ENCODE peak calls at places on chromosomes 5 and 9, in five cellular contexts. One of them, this sample, is unnamed.
A peak's percentile ranks its signal among the peaks of the same experiment; 100 is the strongest.

GRCh38 chr9:9598723-9599122 is 1014.1 kb downstream of the PTPRD start:
- DNase-seq in fibroblast of the aortic adventitia: no peak
- DNase-seq in HFF-Myc: no peak
- DNase-seq in nephron progenitor cell: no peak
- DNase-seq in mucosa of descending colon: no peak
- DNase-seq in this sample: no peak

GRCh38 chr5:2031581-2031980 is 148.9 kb upstream of the IRX4 start:
- DNase-seq in fibroblast of the aortic adventitia: no peak
- DNase-seq in HFF-Myc: no peak
- DNase-seq in nephron progenitor cell: no peak
- DNase-seq in mucosa of descending colon: no peak
- DNase-seq in this sample: no peak

GRCh38 chr9:86202338-86202882 is 57.0 kb downstream of the C9orf153 start:
- DNase-seq in fibroblast of the aortic adventitia: peak; percentile 66
- DNase-seq in HFF-Myc: peak; percentile 16
- DNase-seq in nephron progenitor cell: peak; percentile 21
- DNase-seq in mucosa of descending colon: no peak
- DNase-seq in this sample: peak; percentile 64

GRCh38 chr9:93708987-93709302 is 132.6 kb downstream of the PHF2 start:
- DNase-seq in fibroblast of the aortic adventitia: no peak
- DNase-seq in HFF-Myc: no peak
- DNase-seq in nephron progenitor cell: no peak
- DNase-seq in mucosa of descending colon: no peak
- DNase-seq in this sample: no peak

GRCh38 chr5:38240212-38240611 is 18.1 kb upstream of the EGFLAM start:
- DNase-seq in fibroblast of the aortic adventitia: no peak
- DNase-seq in HFF-Myc: no peak
- DNase-seq in nephron progenitor cell: no peak
- DNase-seq in mucosa of descending colon: no peak
- DNase-seq in this sample: no peak

GRCh38 chr5:5665225-5666075 is 243.0 kb downstream of the ICE1 start:
- DNase-seq in fibroblast of the aortic adventitia: no peak
- DNase-seq in HFF-Myc: no peak
- DNase-seq in nephron progenitor cell: no peak
- DNase-seq in mucosa of descending colon: no peak
- DNase-seq in this sample: peak; percentile 78

GRCh38 chr9:81526587-81526986 is 162.8 kb downstream of the TLE1 start:
- DNase-seq in fibroblast of the aortic adventitia: peak; percentile 54
- DNase-seq in HFF-Myc: no peak
- DNase-seq in nephron progenitor cell: no peak
- DNase-seq in mucosa of descending colon: no peak
- DNase-seq in this sample: peak; percentile 61

GRCh38 chr5:16736158-16736994 is 119.6 kb upstream of the RETREG1 start:
- DNase-seq in fibroblast of the aortic adventitia: peak; percentile 86
- DNase-seq in HFF-Myc: no peak
- DNase-seq in nephron progenitor cell: no peak
- DNase-seq in mucosa of descending colon: no peak
- DNase-seq in this sample: peak; percentile 45

GRCh38 chr5:177357459-177358332 is at the start of gene RGS14:
- DNase-seq in fibroblast of the aortic adventitia: no peak
- DNase-seq in HFF-Myc: no peak
- DNase-seq in nephron progenitor cell: no peak
- DNase-seq in mucosa of descending colon: peak; percentile 80
- DNase-seq in this sample: peak; percentile 55

GRCh38 chr5:1067141-1068121 is 44.4 kb downstream of the SLC12A7 start:
- DNase-seq in fibroblast of the aortic adventitia: no peak
- DNase-seq in HFF-Myc: no peak
- DNase-seq in nephron progenitor cell: no peak
- DNase-seq in mucosa of descending colon: no peak
- DNase-seq in this sample: no peak

GRCh38 chr5:155004138-155004744 is 9.3 kb upstream of the KIF4B start:
- DNase-seq in fibroblast of the aortic adventitia: peak; percentile 5
- DNase-seq in HFF-Myc: no peak
- DNase-seq in nephron progenitor cell: peak; percentile 16
- DNase-seq in mucosa of descending colon: no peak
- DNase-seq in this sample: peak; percentile 61

GRCh38 chr9:120901704-120902103 is 24.7 kb upstream of the PHF19 start:
- DNase-seq in fibroblast of the aortic adventitia: no peak
- DNase-seq in HFF-Myc: no peak
- DNase-seq in nephron progenitor cell: no peak
- DNase-seq in mucosa of descending colon: no peak
- DNase-seq in this sample: no peak

GRCh38 chr5:42600441-42600840 is 156.2 kb upstream of the CCDC152 start:
- DNase-seq in fibroblast of the aortic adventitia: no peak
- DNase-seq in HFF-Myc: no peak
- DNase-seq in nephron progenitor cell: no peak
- DNase-seq in mucosa of descending colon: no peak
- DNase-seq in this sample: no peak

GRCh38 chr9:20319641-20320337 is 302.5 kb downstream of the MLLT3 start:
- DNase-seq in fibroblast of the aortic adventitia: peak; percentile 49
- DNase-seq in HFF-Myc: peak; percentile 17
- DNase-seq in nephron progenitor cell: no peak
- DNase-seq in mucosa of descending colon: no peak
- DNase-seq in this sample: peak; percentile 53

GRCh38 chr5:69217154-69217731 is 17.4 kb upstream of the CDK7 start:
- DNase-seq in fibroblast of the aortic adventitia: peak; percentile 88
- DNase-seq in HFF-Myc: no peak
- DNase-seq in nephron progenitor cell: no peak
- DNase-seq in mucosa of descending colon: no peak
- DNase-seq in this sample: no peak

GRCh38 chr9:94161673-94162072 is 77.4 kb downstream of the PTPDC1 start:
- DNase-seq in fibroblast of the aortic adventitia: no peak
- DNase-seq in HFF-Myc: no peak
- DNase-seq in nephron progenitor cell: no peak
- DNase-seq in mucosa of descending colon: no peak
- DNase-seq in this sample: no peak

GRCh38 chr9:14277761-14278160 is 36.2 kb downstream of the NFIB start:
- DNase-seq in fibroblast of the aortic adventitia: no peak
- DNase-seq in HFF-Myc: no peak
- DNase-seq in nephron progenitor cell: no peak
- DNase-seq in mucosa of descending colon: no peak
- DNase-seq in this sample: no peak

GRCh38 chr5:81802020-81802419 is 51.1 kb upstream of the SSBP2 start:
- DNase-seq in fibroblast of the aortic adventitia: no peak
- DNase-seq in HFF-Myc: no peak
- DNase-seq in nephron progenitor cell: no peak
- DNase-seq in mucosa of descending colon: no peak
- DNase-seq in this sample: no peak

GRCh38 chr5:139733698-139734491 is 61.7 kb upstream of the PSD2 start:
- DNase-seq in fibroblast of the aortic adventitia: no peak
- DNase-seq in HFF-Myc: no peak
- DNase-seq in nephron progenitor cell: no peak
- DNase-seq in mucosa of descending colon: peak; percentile 63
- DNase-seq in this sample: no peak

GRCh38 chr5:167797933-167798332 is 493.5 kb upstream of the WWC1 start:
- DNase-seq in fibroblast of the aortic adventitia: no peak
- DNase-seq in HFF-Myc: no peak
- DNase-seq in nephron progenitor cell: no peak
- DNase-seq in mucosa of descending colon: no peak
- DNase-seq in this sample: no peak

GRCh38 chr5:151051066-151051930 is 29.5 kb downstream of the TNIP1 start:
- DNase-seq in fibroblast of the aortic adventitia: peak; percentile 84
- DNase-seq in HFF-Myc: peak; percentile 49
- DNase-seq in nephron progenitor cell: peak; percentile 82
- DNase-seq in mucosa of descending colon: peak; percentile 71
- DNase-seq in this sample: peak; percentile 83

GRCh38 chr5:14775857-14776256 is 95.7 kb downstream of the ANKH start:
- DNase-seq in fibroblast of the aortic adventitia: peak; percentile 60
- DNase-seq in HFF-Myc: peak; percentile 14
- DNase-seq in nephron progenitor cell: no peak
- DNase-seq in mucosa of descending colon: peak; percentile 67
- DNase-seq in this sample: peak; percentile 93

GRCh38 chr5:24633705-24634325 is 11.0 kb downstream of the CDH10 start:
- DNase-seq in fibroblast of the aortic adventitia: peak; percentile 38
- DNase-seq in HFF-Myc: peak; percentile 6
- DNase-seq in nephron progenitor cell: peak; percentile 21
- DNase-seq in mucosa of descending colon: no peak
- DNase-seq in this sample: peak; percentile 66

GRCh38 chr9:108469654-108470053 is 386.1 kb downstream of the ACTL7B start:
- DNase-seq in fibroblast of the aortic adventitia: peak; percentile 73
- DNase-seq in HFF-Myc: no peak
- DNase-seq in nephron progenitor cell: no peak
- DNase-seq in mucosa of descending colon: no peak
- DNase-seq in this sample: peak; percentile 78

GRCh38 chr9:115211413-115212204 is 93.7 kb upstream of the TNC start:
- DNase-seq in fibroblast of the aortic adventitia: peak; percentile 61
- DNase-seq in HFF-Myc: peak; percentile 62
- DNase-seq in nephron progenitor cell: no peak
- DNase-seq in mucosa of descending colon: no peak
- DNase-seq in this sample: no peak

GRCh38 chr9:106287108-106287631 is 575.8 kb upstream of the ZNF462 start:
- DNase-seq in fibroblast of the aortic adventitia: peak; percentile 0
- DNase-seq in HFF-Myc: no peak
- DNase-seq in nephron progenitor cell: peak; percentile 6
- DNase-seq in mucosa of descending colon: no peak
- DNase-seq in this sample: no peak

GRCh38 chr9:113626735-113627495 is 163.4 kb downstream of the RGS3 start:
- DNase-seq in fibroblast of the aortic adventitia: peak; percentile 39
- DNase-seq in HFF-Myc: no peak
- DNase-seq in nephron progenitor cell: no peak
- DNase-seq in mucosa of descending colon: no peak
- DNase-seq in this sample: no peak

GRCh38 chr9:84411647-84412267 is 71.2 kb upstream of the SLC28A3 start:
- DNase-seq in fibroblast of the aortic adventitia: no peak
- DNase-seq in HFF-Myc: no peak
- DNase-seq in nephron progenitor cell: no peak
- DNase-seq in mucosa of descending colon: no peak
- DNase-seq in this sample: no peak

GRCh38 chr9:99549441-99549840 is 272.2 kb upstream of the NR4A3 start:
- DNase-seq in fibroblast of the aortic adventitia: no peak
- DNase-seq in HFF-Myc: no peak
- DNase-seq in nephron progenitor cell: no peak
- DNase-seq in mucosa of descending colon: no peak
- DNase-seq in this sample: no peak

GRCh38 chr5:158943057-158943456 is 156.7 kb downstream of the EBF1 start:
- DNase-seq in fibroblast of the aortic adventitia: peak; percentile 91
- DNase-seq in HFF-Myc: peak; percentile 63
- DNase-seq in nephron progenitor cell: no peak
- DNase-seq in mucosa of descending colon: no peak
- DNase-seq in this sample: peak; percentile 96

GRCh38 chr5:115548683-115549082 is 4.1 kb upstream of the FEM1C start:
- DNase-seq in fibroblast of the aortic adventitia: no peak
- DNase-seq in HFF-Myc: no peak
- DNase-seq in nephron progenitor cell: no peak
- DNase-seq in mucosa of descending colon: no peak
- DNase-seq in this sample: no peak

GRCh38 chr5:115545065-115545882 is 699 bp upstream of the FEM1C start:
- DNase-seq in fibroblast of the aortic adventitia: no peak
- DNase-seq in HFF-Myc: no peak
- DNase-seq in nephron progenitor cell: no peak
- DNase-seq in mucosa of descending colon: no peak
- DNase-seq in this sample: no peak

GRCh38 chr5:115551415-115551814 is 6.8 kb upstream of the FEM1C start:
- DNase-seq in fibroblast of the aortic adventitia: peak; percentile 83
- DNase-seq in HFF-Myc: no peak
- DNase-seq in nephron progenitor cell: no peak
- DNase-seq in mucosa of descending colon: no peak
- DNase-seq in this sample: peak; percentile 10

GRCh38 chr5:115553082-115553481 is 8.5 kb upstream of the FEM1C start:
- DNase-seq in fibroblast of the aortic adventitia: no peak
- DNase-seq in HFF-Myc: no peak
- DNase-seq in nephron progenitor cell: no peak
- DNase-seq in mucosa of descending colon: no peak
- DNase-seq in this sample: peak; percentile 41

GRCh38 chr5:115549154-115549553 is 4.6 kb upstream of the FEM1C start:
- DNase-seq in fibroblast of the aortic adventitia: no peak
- DNase-seq in HFF-Myc: no peak
- DNase-seq in nephron progenitor cell: no peak
- DNase-seq in mucosa of descending colon: no peak
- DNase-seq in this sample: peak; percentile 24
- TF ChIP-seq CTCF in fibroblast of the aortic adventitia: peak; percentile 8
- TF ChIP-seq CTCF in HFF-Myc: peak; percentile 36
- TF ChIP-seq CTCF in nephron progenitor cell: no peak
- TF ChIP-seq CTCF in mucosa of descending colon: no peak
- TF ChIP-seq CTCF in this sample: no peak

GRCh38 chr5:76724871-76725270 is 8.9 kb downstream of the F2R start:
- DNase-seq in fibroblast of the aortic adventitia: peak; percentile 29
- DNase-seq in HFF-Myc: no peak
- DNase-seq in nephron progenitor cell: no peak
- DNase-seq in mucosa of descending colon: no peak
- DNase-seq in this sample: peak; percentile 32

GRCh38 chr5:76718381-76718832 is 2.5 kb downstream of the F2R start:
- DNase-seq in fibroblast of the aortic adventitia: no peak
- DNase-seq in HFF-Myc: no peak
- DNase-seq in nephron progenitor cell: no peak
- DNase-seq in mucosa of descending colon: no peak
- DNase-seq in this sample: no peak

GRCh38 chr5:76720988-76721569 is 5.2 kb downstream of the F2R start:
- DNase-seq in fibroblast of the aortic adventitia: no peak
- DNase-seq in HFF-Myc: no peak
- DNase-seq in nephron progenitor cell: no peak
- DNase-seq in mucosa of descending colon: no peak
- DNase-seq in this sample: no peak

GRCh38 chr5:76718880-76719279 is 3.0 kb downstream of the F2R start:
- DNase-seq in fibroblast of the aortic adventitia: no peak
- DNase-seq in HFF-Myc: no peak
- DNase-seq in nephron progenitor cell: no peak
- DNase-seq in mucosa of descending colon: no peak
- DNase-seq in this sample: no peak

GRCh38 chr5:76723266-76723665 is 7.3 kb downstream of the F2R start:
- DNase-seq in fibroblast of the aortic adventitia: no peak
- DNase-seq in HFF-Myc: no peak
- DNase-seq in nephron progenitor cell: no peak
- DNase-seq in mucosa of descending colon: no peak
- DNase-seq in this sample: no peak
- TF ChIP-seq CTCF in fibroblast of the aortic adventitia: no peak
- TF ChIP-seq CTCF in HFF-Myc: no peak
- TF ChIP-seq CTCF in nephron progenitor cell: no peak
- TF ChIP-seq CTCF in mucosa of descending colon: no peak
- TF ChIP-seq CTCF in this sample: no peak

GRCh38 chr5:174523311-174524159 is 200.8 kb upstream of the MSX2 start:
- DNase-seq in fibroblast of the aortic adventitia: no peak
- DNase-seq in HFF-Myc: no peak
- DNase-seq in nephron progenitor cell: no peak
- DNase-seq in mucosa of descending colon: no peak
- DNase-seq in this sample: no peak
- TF ChIP-seq CTCF in fibroblast of the aortic adventitia: no peak
- TF ChIP-seq CTCF in HFF-Myc: peak; percentile 26
- TF ChIP-seq CTCF in nephron progenitor cell: no peak
- TF ChIP-seq CTCF in mucosa of descending colon: no peak
- TF ChIP-seq CTCF in this sample: peak; percentile 36

DNA sequence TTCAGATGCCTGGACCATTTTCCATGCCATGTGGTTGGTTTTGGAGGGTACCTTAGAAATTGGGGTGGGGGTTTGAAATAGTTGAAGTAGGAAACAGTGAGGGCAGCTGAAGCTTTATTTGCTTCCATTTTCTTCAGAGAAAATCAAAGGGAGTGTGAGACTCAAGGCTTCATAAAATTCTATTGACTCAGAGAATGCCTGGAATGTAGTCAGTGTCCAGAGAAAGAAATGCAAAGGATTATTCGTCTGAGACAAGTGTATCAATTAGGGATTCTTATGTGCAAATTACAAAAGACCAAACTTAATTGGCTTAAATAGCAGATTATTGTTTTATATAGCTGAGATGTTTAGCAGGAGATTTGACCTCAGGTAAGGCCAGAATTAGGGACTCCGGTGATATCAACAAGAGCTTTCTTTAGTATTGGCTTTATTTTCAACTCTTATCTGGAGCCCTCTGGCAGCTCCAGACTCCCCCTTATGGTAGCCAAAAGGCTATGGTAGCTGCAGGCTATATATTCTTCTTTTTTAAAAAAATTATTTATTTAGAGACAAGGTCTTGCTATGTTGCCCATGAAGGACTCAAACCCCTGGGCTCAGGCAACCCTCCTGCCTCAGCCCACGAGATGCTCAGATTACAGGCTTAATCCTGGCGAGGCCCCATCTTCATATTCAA is 38.9 kb downstream of the PTTG1 start:
- DNase-seq in fibroblast of the aortic adventitia: peak; percentile 42
- DNase-seq in HFF-Myc: no peak
- DNase-seq in nephron progenitor cell: no peak
- DNase-seq in mucosa of descending colon: no peak
- DNase-seq in this sample: no peak
- TF ChIP-seq CTCF in fibroblast of the aortic adventitia: peak; percentile 54
- TF ChIP-seq CTCF in HFF-Myc: peak; percentile 30
- TF ChIP-seq CTCF in nephron progenitor cell: no peak
- TF ChIP-seq CTCF in mucosa of descending colon: no peak
- TF ChIP-seq CTCF in this sample: no peak